ENCODE peak calls at places on chromosomes 4 and X, in five cellular contexts. G, J, I, C and Y are unnamed samples.

GRCh38 chr4:108559911-108560310 is 60.5 kb upstream of the RPL34 start:
- DNase-seq in C (no peak), J (no peak), G (no peak), I (no peak), Y (no peak)

GRCh38 chrX:138928737-138929459 is 217.4 kb upstream of the FGF13 start:
- DNase-seq in I (no peak), J (no peak), C (no peak), G (no peak), Y (no peak)

GRCh38 chr4:2177443-2178093 is 64.4 kb downstream of the HAUS3 start:
- DNase-seq in G (peak), C (no peak), I (no peak), J (no peak), Y (no peak)

GRCh38 chr4:2871911-2872310 is 28.3 kb downstream of the ADD1 start:
- DNase-seq in G (peak), J (no peak), I (no peak), C (no peak), Y (no peak)

GRCh38 chr4:74474345-74475099 is 29.6 kb downstream of the AREG start:
- DNase-seq in G (no peak), C (no peak), I (no peak), J (no peak), Y (no peak)

GRCh38 chrX:105126201-105126600 is 94.3 kb downstream of the TEX13A start:
- DNase-seq in C (no peak), I (no peak), J (no peak), G (no peak), Y (no peak)

GRCh38 chr4:37793562-37793961 is 32.9 kb upstream of the PGM2 start:
- DNase-seq in G (peak), C (no peak), J (peak), I (no peak), Y (no peak)

GRCh38 chr4:56668267-56668666 is 12.8 kb downstream of the HOPX start:
- DNase-seq in G (peak), J (no peak), C (no peak), I (no peak), Y (no peak)

GRCh38 chrX:121755541-121755940 is 708.1 kb downstream of the GLUD2 start:
- DNase-seq in I (no peak), J (no peak), G (peak), C (no peak), Y (no peak)

GRCh38 chrX:9644335-9644734 is 121.3 kb downstream of the GPR143 start:
- DNase-seq in J (no peak), G (peak), C (peak), I (peak), Y (no peak)

GRCh38 chr4:40334591-40335507 is at the start of gene CHRNA9:
- DNase-seq in C (no peak), G (no peak), J (no peak), I (no peak), Y (no peak)

GRCh38 chrX:3263681-3264126 is 82.7 kb downstream of the MXRA5 start:
- DNase-seq in G (no peak), C (no peak), J (no peak), I (no peak), Y (no peak)

GRCh38 chr4:84220990-84221389 is 278.1 kb downstream of the NKX6-1 start:
- DNase-seq in G (no peak), J (no peak), I (no peak), C (no peak), Y (no peak)

GRCh38 chrX:101347859-101348451 is 587 bp downstream of the TIMM8A start:
- DNase-seq in J (no peak), C (no peak), I (no peak), G (peak), Y (no peak)

GRCh38 chr4:154490589-154491340 is 834 bp downstream of the DCHS2 start:
- DNase-seq in G (no peak), I (no peak), J (no peak), C (no peak), Y (no peak)

GRCh38 chrX:40448793-40449192 is 132.0 kb upstream of the ATP6AP2 start:
- DNase-seq in C (no peak), J (no peak), I (no peak), G (no peak), Y (no peak)

GRCh38 chr4:176242764-176243347 is 26.2 kb downstream of the ASB5 start:
- DNase-seq in I (no peak), G (no peak), J (no peak), C (no peak), Y (no peak)

GRCh38 chrX:110022555-110023448 is 19.9 kb downstream of the TMEM164 start:
- DNase-seq in G (no peak), C (no peak), I (no peak), J (no peak), Y (no peak)

GRCh38 chr4:168421055-168421454 is 59.2 kb downstream of the DDX60L start:
- DNase-seq in C (no peak), J (no peak), G (no peak), I (no peak), Y (no peak)

GRCh38 chrX:146090732-146091131 is 273.1 kb downstream of the SLITRK2 start:
- DNase-seq in G (no peak), J (no peak), I (no peak), C (no peak), Y (no peak)

GRCh38 chr4:47538516-47538915 is 53.4 kb downstream of the ATP10D start:
- DNase-seq in I (no peak), C (no peak), G (no peak), J (no peak), Y (no peak)

GRCh38 chr4:168717852-168718251 is 221.0 kb downstream of the PALLD start:
- DNase-seq in J (peak), I (no peak), G (no peak), C (no peak), Y (peak)

GRCh38 chr4:26731342-26731741 is 129.3 kb upstream of the STIM2 start:
- DNase-seq in G (no peak), I (no peak), J (no peak), C (no peak), Y (no peak)

GRCh38 chr4:76639292-76639691 is 204.3 kb downstream of the SHROOM3 start:
- DNase-seq in I (no peak), J (peak), C (no peak), G (no peak), Y (no peak)

GRCh38 chr4:153467897-153468262 is 1.7 kb downstream of the TMEM131L start:
- DNase-seq in I (no peak), C (no peak), J (no peak), G (peak), Y (no peak)

GRCh38 chr4:164212714-164213113 is 541.2 kb upstream of the SMIM31 start:
- DNase-seq in G (no peak), C (no peak), I (no peak), J (no peak), Y (no peak)

GRCh38 chr4:114100288-114101031 is 121.0 kb upstream of the ARSJ start:
- DNase-seq in I (no peak), C (no peak), J (no peak), G (no peak), Y (no peak)

GRCh38 chr4:95507147-95507546 is 41.6 kb downstream of the UNC5C start:
- DNase-seq in C (no peak), G (no peak), I (no peak), J (no peak), Y (no peak)

GRCh38 chrX:19152762-19153161 is 30.5 kb upstream of the ADGRG2 start:
- DNase-seq in C (no peak), J (no peak), G (no peak), I (no peak), Y (no peak)

GRCh38 chr4:26351685-26352084 is 30.9 kb downstream of the RBPJ start:
- DNase-seq in J (no peak), G (no peak), C (no peak), I (no peak), Y (no peak)

GRCh38 chr4:17494258-17494657 is 17.6 kb downstream of the QDPR start:
- DNase-seq in G (no peak), J (no peak), I (no peak), C (peak), Y (peak)

GRCh38 chr4:55396305-55397023 is 707 bp downstream of the TMEM165 start:
- DNase-seq in I (peak), C (peak), J (peak), G (peak), Y (no peak)

GRCh38 chr4:185144601-185145240 is 1.7 kb downstream of the SLC25A4 start:
- DNase-seq in C (no peak), I (no peak), J (no peak), G (no peak), Y (no peak)

GRCh38 chrX:46255066-46255465 is 290.2 kb downstream of the ZNF674 start:
- DNase-seq in G (no peak), J (no peak), C (no peak), I (no peak), Y (no peak)

GRCh38 chr4:1105067-1105466 is 8.3 kb downstream of the RNF212 start:
- DNase-seq in G (no peak), I (no peak), J (no peak), C (no peak), Y (no peak)

GRCh38 chr4:152485726-152486276 is 50.1 kb downstream of the FBXW7 start:
- DNase-seq in G (no peak), I (no peak), C (peak), J (no peak), Y (peak)